ENCODE peak calls at places on chromosome 5, in seven cellular contexts. One of them, this sample, is unnamed.

GRCh38 chr5:134051305-134051704 is 46.5 kb upstream of the VDAC1 start:
- DNase-seq in DND-41: no peak
- DNase-seq in heart right ventricle: no peak
- DNase-seq in mammary epithelial cell: peak; percentile 66
- DNase-seq in left ventricle myocardium inferior: no peak
- DNase-seq in PC-3: peak; percentile 51
- DNase-seq in AG04450: no peak
- DNase-seq in this sample: no peak

GRCh38 chr5:143562935-143563334 is 159.4 kb upstream of the NR3C1 start:
- DNase-seq in DND-41: no peak
- DNase-seq in heart right ventricle: no peak
- DNase-seq in mammary epithelial cell: no peak
- DNase-seq in left ventricle myocardium inferior: no peak
- DNase-seq in PC-3: no peak
- DNase-seq in AG04450: no peak
- DNase-seq in this sample: no peak

GRCh38 chr5:134020188-134020587 is 15.4 kb upstream of the VDAC1 start:
- DNase-seq in DND-41: no peak
- DNase-seq in heart right ventricle: no peak
- DNase-seq in mammary epithelial cell: no peak
- DNase-seq in left ventricle myocardium inferior: no peak
- DNase-seq in PC-3: peak; percentile 77
- DNase-seq in AG04450: no peak
- DNase-seq in this sample: no peak

GRCh38 chr5:170293273-170293672 is 4.3 kb downstream of the LCP2 start:
- DNase-seq in DND-41: no peak
- DNase-seq in heart right ventricle: no peak
- DNase-seq in mammary epithelial cell: no peak
- DNase-seq in left ventricle myocardium inferior: no peak
- DNase-seq in PC-3: no peak
- DNase-seq in AG04450: no peak
- DNase-seq in this sample: peak; percentile 78

GRCh38 chr5:58751222-58751621 is 168.3 kb downstream of the RAB3C start:
- DNase-seq in DND-41: no peak
- DNase-seq in heart right ventricle: no peak
- DNase-seq in mammary epithelial cell: peak; percentile 57
- DNase-seq in left ventricle myocardium inferior: no peak
- DNase-seq in PC-3: peak; percentile 52
- DNase-seq in AG04450: no peak
- DNase-seq in this sample: no peak

GRCh38 chr5:175887463-175887862 is 16.1 kb downstream of the CPLX2 start:
- DNase-seq in DND-41: no peak
- DNase-seq in heart right ventricle: no peak
- DNase-seq in mammary epithelial cell: no peak
- DNase-seq in left ventricle myocardium inferior: no peak
- DNase-seq in PC-3: no peak
- DNase-seq in AG04450: no peak
- DNase-seq in this sample: no peak

GRCh38 chr5:88925692-88926490 is 42.9 kb upstream of the MEF2C start:
- DNase-seq in DND-41: no peak
- DNase-seq in heart right ventricle: no peak
- DNase-seq in mammary epithelial cell: peak; percentile 6
- DNase-seq in left ventricle myocardium inferior: no peak
- DNase-seq in PC-3: peak; percentile 64
- DNase-seq in AG04450: peak; percentile 8
- DNase-seq in this sample: no peak

GRCh38 chr5:86909461-86909881 is 291.7 kb downstream of the COX7C start:
- DNase-seq in DND-41: no peak
- DNase-seq in heart right ventricle: no peak
- DNase-seq in mammary epithelial cell: no peak
- DNase-seq in left ventricle myocardium inferior: no peak
- DNase-seq in PC-3: peak; percentile 97
- DNase-seq in AG04450: peak; percentile 27
- DNase-seq in this sample: no peak

GRCh38 chr5:124544366-124545055 is 201.9 kb downstream of the ZNF608 start:
- DNase-seq in DND-41: peak; percentile 6
- DNase-seq in heart right ventricle: no peak
- DNase-seq in mammary epithelial cell: peak; percentile 33
- DNase-seq in left ventricle myocardium inferior: no peak
- DNase-seq in PC-3: peak; percentile 4
- DNase-seq in AG04450: no peak
- DNase-seq in this sample: no peak

GRCh38 chr5:57777174-57777581 is 294.6 kb upstream of the ACTBL2 start:
- DNase-seq in DND-41: no peak
- DNase-seq in heart right ventricle: no peak
- DNase-seq in mammary epithelial cell: no peak
- DNase-seq in left ventricle myocardium inferior: no peak
- DNase-seq in PC-3: peak; percentile 23
- DNase-seq in AG04450: no peak
- DNase-seq in this sample: no peak

GRCh38 chr5:109692852-109693251 is 3.1 kb downstream of the MAN2A1 start:
- DNase-seq in DND-41: no peak
- DNase-seq in heart right ventricle: no peak
- DNase-seq in mammary epithelial cell: no peak
- DNase-seq in left ventricle myocardium inferior: no peak
- DNase-seq in PC-3: no peak
- DNase-seq in AG04450: no peak
- DNase-seq in this sample: no peak

GRCh38 chr5:161332343-161332742 is 214.2 kb downstream of the GABRB2 start:
- DNase-seq in DND-41: no peak
- DNase-seq in heart right ventricle: no peak
- DNase-seq in mammary epithelial cell: no peak
- DNase-seq in left ventricle myocardium inferior: no peak
- DNase-seq in PC-3: no peak
- DNase-seq in AG04450: no peak
- DNase-seq in this sample: no peak

GRCh38 chr5:124504081-124504916 is 242.1 kb downstream of the ZNF608 start:
- DNase-seq in DND-41: no peak
- DNase-seq in heart right ventricle: no peak
- DNase-seq in mammary epithelial cell: no peak
- DNase-seq in left ventricle myocardium inferior: no peak
- DNase-seq in PC-3: no peak
- DNase-seq in AG04450: no peak
- DNase-seq in this sample: no peak

GRCh38 chr5:61357745-61358144 is 25.7 kb downstream of the ZSWIM6 start:
- DNase-seq in DND-41: no peak
- DNase-seq in heart right ventricle: no peak
- DNase-seq in mammary epithelial cell: no peak
- DNase-seq in left ventricle myocardium inferior: no peak
- DNase-seq in PC-3: peak; percentile 30
- DNase-seq in AG04450: no peak
- DNase-seq in this sample: no peak

GRCh38 chr5:79935992-79936643 is 54.9 kb downstream of the MTX3 start:
- DNase-seq in DND-41: no peak
- DNase-seq in heart right ventricle: no peak
- DNase-seq in mammary epithelial cell: no peak
- DNase-seq in left ventricle myocardium inferior: peak; percentile 25
- DNase-seq in PC-3: no peak
- DNase-seq in AG04450: no peak
- DNase-seq in this sample: no peak

GRCh38 chr5:177131711-177132503 is 1.7 kb upstream of the NSD1 start:
- DNase-seq in DND-41: no peak
- DNase-seq in heart right ventricle: peak; percentile 39
- DNase-seq in mammary epithelial cell: no peak
- DNase-seq in left ventricle myocardium inferior: peak; percentile 26
- DNase-seq in PC-3: no peak
- DNase-seq in AG04450: no peak
- DNase-seq in this sample: peak; percentile 66

GRCh38 chr5:9888517-9888916 is 258.4 kb upstream of the TAS2R1 start:
- DNase-seq in DND-41: no peak
- DNase-seq in heart right ventricle: no peak
- DNase-seq in mammary epithelial cell: peak; percentile 43
- DNase-seq in left ventricle myocardium inferior: no peak
- DNase-seq in PC-3: peak; percentile 81
- DNase-seq in AG04450: peak; percentile 72
- DNase-seq in this sample: no peak

GRCh38 chr5:7851240-7851592 is 283 bp upstream of the CFAP90 start:
- DNase-seq in DND-41: no peak
- DNase-seq in heart right ventricle: no peak
- DNase-seq in mammary epithelial cell: no peak
- DNase-seq in left ventricle myocardium inferior: no peak
- DNase-seq in PC-3: no peak
- DNase-seq in AG04450: no peak
- DNase-seq in this sample: no peak

GRCh38 chr5:7850241-7850532 is 746 bp downstream of the CFAP90 start:
- DNase-seq in DND-41: no peak
- DNase-seq in heart right ventricle: no peak
- DNase-seq in mammary epithelial cell: no peak
- DNase-seq in left ventricle myocardium inferior: no peak
- DNase-seq in PC-3: no peak
- DNase-seq in AG04450: no peak
- DNase-seq in this sample: peak; percentile 63

GRCh38 chr5:7849531-7850240 is 1.2 kb downstream of the CFAP90 start:
- DNase-seq in DND-41: no peak
- DNase-seq in heart right ventricle: no peak
- DNase-seq in mammary epithelial cell: no peak
- DNase-seq in left ventricle myocardium inferior: no peak
- DNase-seq in PC-3: no peak
- DNase-seq in AG04450: no peak
- DNase-seq in this sample: peak; percentile 60

GRCh38 chr5:7851617-7852289 is 820 bp upstream of the CFAP90 start:
- DNase-seq in DND-41: no peak
- DNase-seq in heart right ventricle: no peak
- DNase-seq in mammary epithelial cell: no peak
- DNase-seq in left ventricle myocardium inferior: no peak
- DNase-seq in PC-3: no peak
- DNase-seq in AG04450: no peak
- DNase-seq in this sample: no peak

DNA sequence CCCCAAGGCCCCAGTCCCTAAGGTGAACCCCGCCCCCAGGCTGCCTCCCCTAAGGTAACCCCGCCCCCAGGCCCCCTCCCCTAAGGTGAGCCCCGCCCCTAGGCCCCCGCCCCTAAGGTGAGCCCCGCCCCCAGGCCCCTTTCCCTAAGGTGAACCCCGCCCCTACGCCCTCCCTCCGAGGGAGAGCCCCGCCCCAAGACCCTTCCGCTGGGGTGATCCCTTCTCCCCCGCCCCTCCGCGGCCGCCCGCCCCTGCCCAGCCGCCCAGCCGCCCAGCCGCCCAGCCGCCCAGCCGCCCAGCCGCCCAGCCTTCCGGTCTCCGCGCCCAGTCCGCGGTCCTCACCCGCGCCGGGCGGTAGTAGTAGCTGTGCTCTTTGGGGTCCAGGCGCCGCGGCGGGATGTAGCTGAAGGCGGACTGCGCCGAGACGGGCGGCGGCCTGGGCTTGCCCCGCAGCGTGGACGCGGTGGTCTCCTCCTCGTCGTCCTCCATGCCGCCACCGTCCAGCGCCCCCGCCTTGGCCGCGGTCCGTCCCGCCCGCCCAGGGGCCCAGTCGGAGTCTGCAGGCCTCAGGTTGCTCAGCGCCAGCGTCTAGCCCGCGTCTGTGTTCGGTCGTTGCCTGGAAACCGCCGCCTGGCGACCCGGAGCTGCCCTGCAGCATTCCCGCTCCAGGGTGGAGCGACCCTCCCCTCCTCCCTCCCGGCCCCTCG is at the start of gene CFAP90:
- DNase-seq in DND-41: no peak
- DNase-seq in heart right ventricle: peak; percentile 42
- DNase-seq in mammary epithelial cell: no peak
- DNase-seq in left ventricle myocardium inferior: peak; percentile 33
- DNase-seq in PC-3: peak; percentile 46
- DNase-seq in AG04450: no peak
- DNase-seq in this sample: peak; percentile 86
- TF ChIP-seq CTCF in DND-41: no peak
- TF ChIP-seq CTCF in heart right ventricle: no peak
- TF ChIP-seq CTCF in mammary epithelial cell: no peak
- TF ChIP-seq CTCF in left ventricle myocardium inferior: peak; percentile 40
- TF ChIP-seq CTCF in PC-3: peak; percentile 34
- TF ChIP-seq CTCF in AG04450: peak; percentile 56
- TF ChIP-seq CTCF in this sample: peak; percentile 29

DNA sequence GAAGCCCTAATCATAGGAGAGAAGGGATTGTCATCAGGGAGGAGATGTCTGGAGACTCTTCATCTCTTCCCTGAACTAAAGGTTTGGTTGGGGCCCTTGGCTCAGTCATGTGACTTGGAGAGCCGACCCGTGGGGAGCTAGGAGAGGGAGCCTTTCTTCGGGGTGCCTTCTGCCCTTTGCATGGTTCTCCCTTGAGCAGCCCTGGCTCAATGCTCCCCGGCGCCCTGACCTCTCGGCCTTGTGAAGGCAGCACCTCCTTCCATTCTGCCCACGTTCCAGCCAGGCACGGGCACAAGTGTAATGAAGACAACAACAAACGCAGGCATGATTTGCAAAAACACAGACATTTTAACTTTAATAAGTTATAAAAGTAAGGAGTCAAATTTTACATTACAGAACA is 50.4 kb downstream of the ZNF354C start:
- DNase-seq in DND-41: no peak
- DNase-seq in heart right ventricle: no peak
- DNase-seq in mammary epithelial cell: no peak
- DNase-seq in left ventricle myocardium inferior: no peak
- DNase-seq in PC-3: no peak
- DNase-seq in AG04450: no peak
- DNase-seq in this sample: no peak
- H3K9me3 ChIP-seq in DND-41: no peaks in the 10 kb centered on the region
- H3K9me3 ChIP-seq in heart right ventricle: peaks cover 48% of the 10 kb centered on the region
- H3K9me3 ChIP-seq in mammary epithelial cell: peaks cover 26% of the 10 kb centered on the region
- H3K9me3 ChIP-seq in left ventricle myocardium inferior: peaks cover 90% of the 10 kb centered on the region
- H3K9me3 ChIP-seq in PC-3: no peaks in the 10 kb centered on the region
- H3K9me3 ChIP-seq in AG04450: peaks cover 55% of the 10 kb centered on the region
- H3K9me3 ChIP-seq in this sample: peaks cover 27% of the 10 kb centered on the region

GRCh38 chr5:149776376-149777305 is 46.5 kb downstream of the PPARGC1B start:
- DNase-seq in DND-41: no peak
- DNase-seq in heart right ventricle: no peak
- DNase-seq in mammary epithelial cell: peak; percentile 35
- DNase-seq in left ventricle myocardium inferior: no peak
- DNase-seq in PC-3: no peak
- DNase-seq in AG04450: no peak
- DNase-seq in this sample: no peak
- H3K27ac ChIP-seq in DND-41: no peak overlapping the region
- H3K27ac ChIP-seq in heart right ventricle: no peak overlapping the region
- H3K27ac ChIP-seq in mammary epithelial cell: no peak overlapping the region
- H3K27ac ChIP-seq in left ventricle myocardium inferior: peak overlapping the region; percentile 85
- H3K27ac ChIP-seq in PC-3: no peak overlapping the region
- H3K27ac ChIP-seq in AG04450: no peak overlapping the region
- H3K27ac ChIP-seq in this sample: no peak overlapping the region

GRCh38 chr5:78542321-78542840 is 106.2 kb downstream of the LHFPL2 start:
- DNase-seq in DND-41: no peak
- DNase-seq in heart right ventricle: no peak
- DNase-seq in mammary epithelial cell: no peak
- DNase-seq in left ventricle myocardium inferior: no peak
- DNase-seq in PC-3: no peak
- DNase-seq in AG04450: no peak
- DNase-seq in this sample: no peak

GRCh38 chr5:78543292-78543691 is 105.3 kb downstream of the LHFPL2 start:
- DNase-seq in DND-41: no peak
- DNase-seq in heart right ventricle: no peak
- DNase-seq in mammary epithelial cell: no peak
- DNase-seq in left ventricle myocardium inferior: no peak
- DNase-seq in PC-3: no peak
- DNase-seq in AG04450: no peak
- DNase-seq in this sample: no peak

GRCh38 chr5:78543916-78544315 is 104.7 kb downstream of the LHFPL2 start:
- DNase-seq in DND-41: no peak
- DNase-seq in heart right ventricle: no peak
- DNase-seq in mammary epithelial cell: no peak
- DNase-seq in left ventricle myocardium inferior: no peak
- DNase-seq in PC-3: no peak
- DNase-seq in AG04450: no peak
- DNase-seq in this sample: no peak

GRCh38 chr5:78540335-78541057 is 108.1 kb downstream of the LHFPL2 start:
- DNase-seq in DND-41: no peak
- DNase-seq in heart right ventricle: no peak
- DNase-seq in mammary epithelial cell: peak; percentile 83
- DNase-seq in left ventricle myocardium inferior: no peak
- DNase-seq in PC-3: no peak
- DNase-seq in AG04450: no peak
- DNase-seq in this sample: no peak

GRCh38 chr5:78541058-78541624 is 107.4 kb downstream of the LHFPL2 start:
- DNase-seq in DND-41: no peak
- DNase-seq in heart right ventricle: no peak
- DNase-seq in mammary epithelial cell: no peak
- DNase-seq in left ventricle myocardium inferior: no peak
- DNase-seq in PC-3: no peak
- DNase-seq in AG04450: no peak
- DNase-seq in this sample: no peak
- TF ChIP-seq CTCF in DND-41: no peak
- TF ChIP-seq CTCF in heart right ventricle: no peak
- TF ChIP-seq CTCF in mammary epithelial cell: no peak
- TF ChIP-seq CTCF in left ventricle myocardium inferior: no peak
- TF ChIP-seq CTCF in PC-3: no peak
- TF ChIP-seq CTCF in AG04450: no peak
- TF ChIP-seq CTCF in this sample: no peak